ENCODE peak calls at places on chromosomes 11 and 22, in seven cellular contexts. I, X, B, E, U, S and R are unnamed samples.

GRCh38 chr11:69122642-69123431 is 32.9 kb upstream of the SMIM38 start:
- DNase-seq in X (no peak), U (peak), S (peak), I (peak), E (peak), B (no peak), R (peak)

GRCh38 chr11:10930961-10931760 is 73.3 kb upstream of the ZBED5 start:
- DNase-seq in I (peak), B (no peak), X (peak), E (peak), S (peak), U (peak), R (peak)

GRCh38 chr11:45801723-45802315 is 3.1 kb upstream of the SLC35C1 start:
- DNase-seq in E (no peak), U (no peak), B (no peak), I (no peak), X (peak), S (no peak), R (no peak)

GRCh38 chr11:68905421-68906360 is 2.0 kb downstream of the IGHMBP2 start:
- DNase-seq in E (no peak), X (peak), B (no peak), U (no peak), I (peak), S (no peak), R (no peak)

GRCh38 chr11:17184882-17185587 is 22.8 kb downstream of the PIK3C2A start:
- DNase-seq in X (no peak), U (no peak), S (no peak), E (no peak), I (no peak), B (no peak), R (no peak)

GRCh38 chr22:26106412-26106811 is 62.9 kb upstream of the SEZ6L start:
- DNase-seq in S (no peak), I (no peak), B (no peak), E (no peak), X (no peak), U (no peak), R (no peak)

GRCh38 chr11:96294289-96294688 is 48.7 kb downstream of the MAML2 start:
- DNase-seq in I (no peak), X (no peak), B (no peak), U (no peak), S (no peak), E (no peak), R (no peak)

GRCh38 chr11:94032725-94033124 is 11.6 kb downstream of the HEPHL1 start:
- DNase-seq in I (no peak), E (no peak), S (no peak), U (no peak), B (no peak), X (no peak), R (no peak)

GRCh38 chr11:66359662-66360087 is 11.9 kb downstream of the SLC29A2 start:
- DNase-seq in X (no peak), B (no peak), S (no peak), E (no peak), I (no peak), U (peak), R (no peak)

GRCh38 chr11:105022998-105023397 is at the start of gene CASP5:
- DNase-seq in B (no peak), I (no peak), E (no peak), X (no peak), S (no peak), U (peak), R (no peak)

GRCh38 chr22:48780597-48781277 is 1046.9 kb downstream of the BRD1 start:
- DNase-seq in B (no peak), X (peak), U (no peak), S (no peak), E (peak), I (no peak), R (no peak)

GRCh38 chr11:198236-198806 is 5.4 kb downstream of the SCGB1C1 start:
- DNase-seq in B (no peak), X (peak), U (no peak), E (peak), I (peak), S (no peak), R (no peak)

DNA sequence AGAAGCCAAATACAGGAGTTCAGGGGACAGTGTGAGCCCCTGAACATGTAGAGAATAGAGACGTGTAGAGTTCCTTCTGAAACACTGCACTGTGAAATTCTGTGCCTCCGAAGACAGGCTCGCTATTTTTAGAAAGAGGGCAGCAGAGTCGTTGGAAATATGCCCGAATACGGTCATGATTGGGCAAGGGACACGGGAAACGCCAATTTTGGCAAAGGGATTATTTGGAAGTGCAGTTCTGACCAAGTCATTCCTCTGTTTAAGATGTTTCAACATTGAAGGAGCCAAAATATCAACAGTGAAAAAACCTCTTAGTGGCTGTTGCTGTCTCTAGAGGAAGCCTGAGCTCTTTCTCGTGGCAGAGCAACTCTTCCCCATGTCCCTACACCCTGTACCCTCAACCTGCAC is 9.5 kb upstream of the CBX6 start:
- DNase-seq in U (no peak), X (peak), E (no peak), S (peak), I (no peak), B (no peak), R (peak)
- H3K4me3 ChIP-seq in U (no peak), X (no peak), E (no peak), S (peak), I (no peak), B (no peak), R (peak)

GRCh38 chr11:76249195-76249741 is 43.0 kb upstream of the WNT11 start:
- DNase-seq in U (no peak), E (no peak), I (peak), S (no peak), B (no peak), X (no peak), R (no peak)
- H3K4me3 ChIP-seq in U (no peak), E (no peak), I (no peak), S (no peak), B (no peak), X (no peak), R (no peak)

GRCh38 chr11:58647866-58648265 is 25.4 kb downstream of the CNTF start:
- DNase-seq in E (no peak), X (no peak), I (no peak), B (no peak), U (no peak), S (no peak), R (no peak)

GRCh38 chr11:58649623-58650022 is 27.2 kb downstream of the CNTF start:
- DNase-seq in B (no peak), U (no peak), S (no peak), I (no peak), X (no peak), E (no peak), R (no peak)

GRCh38 chr11:58647141-58647699 is 24.8 kb downstream of the CNTF start:
- DNase-seq in X (no peak), I (no peak), B (no peak), S (no peak), E (no peak), U (no peak), R (no peak)

GRCh38 chr11:58652726-58653280 is 30.3 kb downstream of the CNTF start:
- DNase-seq in S (no peak), I (no peak), B (no peak), E (no peak), X (no peak), U (no peak), R (no peak)

GRCh38 chr11:58650496-58650895 is 28.0 kb downstream of the CNTF start:
- DNase-seq in X (no peak), S (no peak), U (no peak), B (no peak), E (no peak), I (no peak), R (no peak)
- H3K4me3 ChIP-seq in X (no peak), S (no peak), U (no peak), B (no peak), E (no peak), I (no peak), R (no peak)

GRCh38 chr11:111977141-111978027 is 40.2 kb downstream of the DIXDC1 start:
- DNase-seq in S (peak), I (peak), U (peak), B (no peak), E (no peak), X (peak), R (peak)
- H3K4me3 ChIP-seq in S (peak), I (peak), U (peak), B (no peak), E (peak), X (peak), R (peak)

GRCh38 chr11:6219359-6219758 is 14.0 kb downstream of the C11orf42 start:
- DNase-seq in S (no peak), B (no peak), U (peak), E (no peak), X (no peak), I (no peak), R (peak)

GRCh38 chr11:6214530-6214929 is 9.2 kb downstream of the C11orf42 start:
- DNase-seq in I (peak), E (no peak), S (no peak), X (no peak), B (no peak), U (no peak), R (no peak)

GRCh38 chr11:6217722-6218121 is 12.4 kb downstream of the C11orf42 start:
- DNase-seq in X (no peak), B (no peak), U (no peak), I (peak), E (no peak), S (no peak), R (no peak)

GRCh38 chr11:6216501-6216900 is 11.1 kb downstream of the C11orf42 start:
- DNase-seq in S (no peak), I (no peak), X (no peak), E (no peak), U (no peak), B (no peak), R (no peak)
- H3K4me3 ChIP-seq in S (no peak), I (no peak), X (no peak), E (no peak), U (no peak), B (no peak), R (no peak)

GRCh38 chr11:13216019-13217006 is 61.3 kb upstream of the BMAL1 start:
- DNase-seq in I (peak), S (no peak), X (no peak), B (peak), E (no peak), U (peak), R (peak)
- H3K4me3 ChIP-seq in I (no peak), S (no peak), X (no peak), B (no peak), E (no peak), U (no peak), R (no peak)

DNA sequence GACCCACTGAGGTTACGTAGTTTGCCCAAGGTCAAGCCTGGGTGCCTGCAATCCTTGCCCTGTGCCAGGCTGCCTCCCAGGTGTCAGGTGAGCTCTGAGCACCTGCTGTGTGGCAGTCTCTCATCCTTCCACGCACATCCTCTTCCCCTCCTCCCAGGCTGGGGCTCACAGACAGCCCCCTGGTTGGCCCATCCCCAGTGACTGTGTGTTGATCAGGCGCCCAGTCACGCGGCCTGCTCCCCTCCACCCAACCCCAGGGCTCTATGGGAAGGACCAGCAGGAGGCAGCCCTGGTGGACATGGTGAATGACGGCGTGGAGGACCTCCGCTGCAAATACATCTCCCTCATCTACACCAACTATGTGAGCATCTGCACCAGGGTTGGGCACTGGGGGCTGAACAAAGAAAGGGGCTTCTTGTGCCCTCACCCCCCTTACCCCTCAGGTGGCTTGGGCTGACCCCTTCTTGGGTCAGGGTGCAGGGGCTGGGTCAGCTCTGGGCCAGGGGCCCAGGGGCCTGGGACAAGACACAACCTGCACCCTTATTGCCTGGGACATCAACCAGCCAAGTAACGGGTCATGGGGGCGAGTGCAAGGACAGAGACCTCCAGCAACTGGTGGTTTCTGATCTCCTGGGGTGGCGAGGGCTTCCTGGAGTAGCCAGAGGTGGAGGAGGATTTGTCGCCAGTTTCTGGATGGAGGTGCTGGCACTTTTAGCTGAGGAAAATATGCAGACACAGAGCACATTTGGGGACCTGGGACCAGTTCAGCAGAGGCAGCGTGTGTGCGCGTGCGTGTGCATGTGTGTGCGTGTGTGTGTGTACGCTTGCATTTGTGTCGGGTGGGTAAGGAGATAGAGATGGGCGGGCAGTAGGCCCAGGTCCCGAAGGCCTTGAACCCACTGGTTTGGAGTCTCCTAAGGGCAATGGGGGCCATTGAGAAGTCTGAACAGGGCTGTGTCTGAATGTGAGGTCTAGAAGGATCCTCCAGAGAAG is 1.6 kb downstream of the GSTP1 start:
- DNase-seq in U (peak), S (no peak), B (no peak), I (peak), E (peak), X (no peak), R (peak)
- H3K4me3 ChIP-seq in U (peak), S (peak), B (peak), I (peak), E (peak), X (peak), R (peak)

GRCh38 chr11:88335284-88335683 is 2.3 kb downstream of the CTSC start:
- DNase-seq in X (no peak), I (no peak), B (no peak), U (no peak), S (no peak), E (no peak), R (no peak)
- H3K4me3 ChIP-seq in X (peak), I (peak), B (peak), U (no peak), S (peak), E (peak), R (peak)